ENCODE peak calls at places on chromosomes 12 and 14, in nine cellular contexts. Y, E, C, L, G, X, R, M and D are unnamed samples.

GRCh38 chr14:94581127-94581999 is at the start of gene SERPINA5:
- DNase-seq in Y (no peak), E (no peak), C (no peak), L (no peak), G (no peak), X (peak), R (peak), M (peak), D (no peak)

GRCh38 chr14:76710093-76711010 is 50.9 kb upstream of the VASH1 start:
- DNase-seq in Y (peak), E (no peak), C (no peak), L (peak), G (peak), X (peak), R (peak), M (peak), D (no peak)

GRCh38 chr14:32407170-32407569 is 78.1 kb downstream of the AKAP6 start:
- DNase-seq in Y (no peak), E (no peak), C (no peak), L (no peak), G (no peak), X (no peak), R (no peak), M (no peak), D (no peak)

GRCh38 chr14:35050652-35051051 is 4.6 kb downstream of the FAM177A1 start:
- DNase-seq in Y (peak), E (no peak), C (no peak), L (peak), G (peak), X (no peak), R (peak), M (no peak), D (no peak)

GRCh38 chr14:94180655-94181271 is 6.6 kb downstream of the PPP4R4 start:
- DNase-seq in Y (peak), E (no peak), C (no peak), L (peak), G (peak), X (peak), R (peak), M (peak), D (no peak)

GRCh38 chr12:2752676-2753371 is 41.9 kb upstream of the FKBP4 start:
- DNase-seq in Y (peak), E (peak), C (peak), L (peak), G (peak), X (peak), R (peak), M (peak), D (peak)

GRCh38 chr14:67881225-67881624 is 61.6 kb downstream of the RAD51B start:
- DNase-seq in Y (no peak), E (no peak), C (no peak), L (no peak), G (no peak), X (peak), R (no peak), M (no peak), D (no peak)

GRCh38 chr14:21455592-21455911 is 371 bp downstream of the CHD8 start:
- DNase-seq in Y (no peak), E (no peak), C (no peak), L (peak), G (no peak), X (no peak), R (no peak), M (no peak), D (no peak)

GRCh38 chr14:38137005-38137404 is 70.7 kb upstream of the SSTR1 start:
- DNase-seq in Y (no peak), E (no peak), C (no peak), L (peak), G (no peak), X (no peak), R (peak), M (no peak), D (no peak)

GRCh38 chr12:86134571-86134970 is 121.6 kb downstream of the MGAT4C start:
- DNase-seq in Y (no peak), E (no peak), C (no peak), L (no peak), G (peak), X (no peak), R (peak), M (no peak), D (no peak)